ENCODE peak calls at places on chromosome 7, in eight cellular contexts. One of them, this sample, is unnamed.
A peak's percentile ranks its signal among the peaks of the same experiment; 100 is the strongest.

GRCh38 chr7:18345641-18346234 is 149.8 kb upstream of the HDAC9 start:
- DNase-seq in progenitor cell of endocrine pancreas: peak; percentile 28
- DNase-seq in coronary artery: no peak
- DNase-seq in CD8-positive, alpha-beta T cell: no peak
- DNase-seq in CD4-positive, alpha-beta T cell: no peak
- DNase-seq in heart right ventricle: peak; percentile 14
- DNase-seq in fibroblast of lung: peak; percentile 36
- DNase-seq in ovary: peak; percentile 17
- DNase-seq in this sample: peak; percentile 56

GRCh38 chr7:97601941-97602457 is 129.9 kb upstream of the TAC1 start:
- DNase-seq in coronary artery: no peak
- DNase-seq in heart right ventricle: no peak
- DNase-seq in CD4-positive, alpha-beta T cell: no peak
- DNase-seq in progenitor cell of endocrine pancreas: no peak
- DNase-seq in CD8-positive, alpha-beta T cell: no peak
- DNase-seq in fibroblast of lung: no peak
- DNase-seq in ovary: no peak
- DNase-seq in this sample: no peak

GRCh38 chr7:129969881-129970446 is 17.2 kb upstream of the UBE2H start:
- DNase-seq in heart right ventricle: no peak
- DNase-seq in ovary: no peak
- DNase-seq in fibroblast of lung: peak; percentile 96
- DNase-seq in progenitor cell of endocrine pancreas: no peak
- DNase-seq in coronary artery: no peak
- DNase-seq in CD4-positive, alpha-beta T cell: no peak
- DNase-seq in CD8-positive, alpha-beta T cell: no peak
- DNase-seq in this sample: no peak

GRCh38 chr7:922334-923107 is 32.0 kb downstream of the ADAP1 start:
- DNase-seq in heart right ventricle: no peak
- DNase-seq in progenitor cell of endocrine pancreas: no peak
- DNase-seq in ovary: peak; percentile 12
- DNase-seq in CD8-positive, alpha-beta T cell: peak; percentile 47
- DNase-seq in CD4-positive, alpha-beta T cell: peak; percentile 29
- DNase-seq in coronary artery: no peak
- DNase-seq in fibroblast of lung: no peak
- DNase-seq in this sample: peak; percentile 35

GRCh38 chr7:19939746-19940145 is 166.3 kb upstream of the TMEM196 start:
- DNase-seq in ovary: no peak
- DNase-seq in heart right ventricle: no peak
- DNase-seq in fibroblast of lung: peak; percentile 88
- DNase-seq in coronary artery: no peak
- DNase-seq in CD4-positive, alpha-beta T cell: no peak
- DNase-seq in progenitor cell of endocrine pancreas: no peak
- DNase-seq in CD8-positive, alpha-beta T cell: no peak
- DNase-seq in this sample: no peak

GRCh38 chr7:103727982-103728610 is 261.4 kb downstream of the RELN start:
- DNase-seq in progenitor cell of endocrine pancreas: no peak
- DNase-seq in ovary: no peak
- DNase-seq in CD4-positive, alpha-beta T cell: no peak
- DNase-seq in coronary artery: no peak
- DNase-seq in fibroblast of lung: no peak
- DNase-seq in heart right ventricle: no peak
- DNase-seq in CD8-positive, alpha-beta T cell: no peak
- DNase-seq in this sample: no peak

GRCh38 chr7:99097730-99098129 is 46.2 kb downstream of the SMURF1 start:
- DNase-seq in CD4-positive, alpha-beta T cell: no peak
- DNase-seq in coronary artery: no peak
- DNase-seq in progenitor cell of endocrine pancreas: no peak
- DNase-seq in CD8-positive, alpha-beta T cell: no peak
- DNase-seq in ovary: no peak
- DNase-seq in fibroblast of lung: no peak
- DNase-seq in heart right ventricle: no peak
- DNase-seq in this sample: no peak

GRCh38 chr7:142671506-142671905 is 77.8 kb upstream of the PRSS1 start:
- DNase-seq in progenitor cell of endocrine pancreas: no peak
- DNase-seq in ovary: no peak
- DNase-seq in CD8-positive, alpha-beta T cell: no peak
- DNase-seq in coronary artery: no peak
- DNase-seq in heart right ventricle: no peak
- DNase-seq in CD4-positive, alpha-beta T cell: no peak
- DNase-seq in fibroblast of lung: no peak
- DNase-seq in this sample: no peak

GRCh38 chr7:126449621-126450268 is 803.0 kb downstream of the GRM8 start:
- DNase-seq in progenitor cell of endocrine pancreas: no peak
- DNase-seq in fibroblast of lung: peak; percentile 4
- DNase-seq in heart right ventricle: no peak
- DNase-seq in coronary artery: no peak
- DNase-seq in CD4-positive, alpha-beta T cell: no peak
- DNase-seq in CD8-positive, alpha-beta T cell: no peak
- DNase-seq in ovary: no peak
- DNase-seq in this sample: no peak

GRCh38 chr7:95772771-95773581 is 622 bp downstream of the DYNC1I1 start:
- DNase-seq in CD4-positive, alpha-beta T cell: no peak
- DNase-seq in fibroblast of lung: peak; percentile 32
- DNase-seq in heart right ventricle: peak; percentile 23
- DNase-seq in CD8-positive, alpha-beta T cell: no peak
- DNase-seq in ovary: peak; percentile 49
- DNase-seq in progenitor cell of endocrine pancreas: no peak
- DNase-seq in coronary artery: no peak
- DNase-seq in this sample: peak; percentile 51

GRCh38 chr7:115410427-115410805 is 488.5 kb downstream of the MDFIC start:
- DNase-seq in progenitor cell of endocrine pancreas: no peak
- DNase-seq in fibroblast of lung: no peak
- DNase-seq in CD4-positive, alpha-beta T cell: no peak
- DNase-seq in CD8-positive, alpha-beta T cell: no peak
- DNase-seq in coronary artery: no peak
- DNase-seq in ovary: no peak
- DNase-seq in heart right ventricle: no peak
- DNase-seq in this sample: no peak

GRCh38 chr7:73681031-73681430 is 2.2 kb downstream of the DNAJC30 start:
- DNase-seq in CD8-positive, alpha-beta T cell: no peak
- DNase-seq in fibroblast of lung: peak; percentile 81
- DNase-seq in CD4-positive, alpha-beta T cell: no peak
- DNase-seq in coronary artery: no peak
- DNase-seq in progenitor cell of endocrine pancreas: no peak
- DNase-seq in ovary: no peak
- DNase-seq in heart right ventricle: no peak
- DNase-seq in this sample: no peak

GRCh38 chr7:101543242-101543766 is 85.8 kb downstream of the MYL10 start:
- DNase-seq in heart right ventricle: no peak
- DNase-seq in coronary artery: no peak
- DNase-seq in CD8-positive, alpha-beta T cell: no peak
- DNase-seq in ovary: no peak
- DNase-seq in progenitor cell of endocrine pancreas: no peak
- DNase-seq in CD4-positive, alpha-beta T cell: no peak
- DNase-seq in fibroblast of lung: no peak
- DNase-seq in this sample: no peak

GRCh38 chr7:137978464-137979237 is 23.2 kb downstream of the CREB3L2 start:
- DNase-seq in progenitor cell of endocrine pancreas: no peak
- DNase-seq in heart right ventricle: peak; percentile 76
- DNase-seq in coronary artery: peak; percentile 94
- DNase-seq in ovary: peak; percentile 72
- DNase-seq in CD8-positive, alpha-beta T cell: no peak
- DNase-seq in fibroblast of lung: peak; percentile 99
- DNase-seq in CD4-positive, alpha-beta T cell: no peak
- DNase-seq in this sample: no peak

GRCh38 chr7:108235451-108236061 is 105.4 kb upstream of the LAMB4 start:
- DNase-seq in heart right ventricle: no peak
- DNase-seq in progenitor cell of endocrine pancreas: no peak
- DNase-seq in coronary artery: no peak
- DNase-seq in fibroblast of lung: no peak
- DNase-seq in CD8-positive, alpha-beta T cell: no peak
- DNase-seq in ovary: no peak
- DNase-seq in CD4-positive, alpha-beta T cell: no peak
- DNase-seq in this sample: no peak

GRCh38 chr7:123424463-123424862 is 109.9 kb downstream of the IQUB start:
- DNase-seq in ovary: no peak
- DNase-seq in CD4-positive, alpha-beta T cell: no peak
- DNase-seq in coronary artery: no peak
- DNase-seq in fibroblast of lung: no peak
- DNase-seq in progenitor cell of endocrine pancreas: no peak
- DNase-seq in CD8-positive, alpha-beta T cell: no peak
- DNase-seq in heart right ventricle: no peak
- DNase-seq in this sample: no peak

GRCh38 chr7:44748948-44749731 is 493 bp downstream of the ZMIZ2 start:
- DNase-seq in CD4-positive, alpha-beta T cell: no peak
- DNase-seq in fibroblast of lung: no peak
- DNase-seq in coronary artery: peak; percentile 74
- DNase-seq in CD8-positive, alpha-beta T cell: no peak
- DNase-seq in progenitor cell of endocrine pancreas: no peak
- DNase-seq in heart right ventricle: no peak
- DNase-seq in ovary: no peak
- DNase-seq in this sample: no peak

GRCh38 chr7:98107313-98107691 is 640 bp downstream of the LMTK2 start:
- DNase-seq in ovary: no peak
- DNase-seq in CD4-positive, alpha-beta T cell: no peak
- DNase-seq in CD8-positive, alpha-beta T cell: peak; percentile 15
- DNase-seq in heart right ventricle: no peak
- DNase-seq in coronary artery: no peak
- DNase-seq in fibroblast of lung: no peak
- DNase-seq in progenitor cell of endocrine pancreas: no peak
- DNase-seq in this sample: no peak

GRCh38 chr7:141118809-141119586 is 45.1 kb downstream of the TMEM178B start:
- DNase-seq in ovary: no peak
- DNase-seq in coronary artery: no peak
- DNase-seq in progenitor cell of endocrine pancreas: no peak
- DNase-seq in CD4-positive, alpha-beta T cell: no peak
- DNase-seq in heart right ventricle: no peak
- DNase-seq in fibroblast of lung: no peak
- DNase-seq in CD8-positive, alpha-beta T cell: no peak
- DNase-seq in this sample: no peak

GRCh38 chr7:141975806-141976523 is 2.4 kb upstream of the TAS2R38 start:
- DNase-seq in ovary: no peak
- DNase-seq in coronary artery: peak; percentile 74
- DNase-seq in progenitor cell of endocrine pancreas: peak; percentile 81
- DNase-seq in CD8-positive, alpha-beta T cell: peak; percentile 68
- DNase-seq in fibroblast of lung: peak; percentile 36
- DNase-seq in CD4-positive, alpha-beta T cell: peak; percentile 53
- DNase-seq in heart right ventricle: peak; percentile 55
- DNase-seq in this sample: peak; percentile 50

GRCh38 chr7:74104702-74105101 is 21.1 kb downstream of the LIMK1 start:
- DNase-seq in progenitor cell of endocrine pancreas: no peak
- DNase-seq in heart right ventricle: no peak
- DNase-seq in ovary: no peak
- DNase-seq in fibroblast of lung: peak; percentile 67
- DNase-seq in CD8-positive, alpha-beta T cell: no peak
- DNase-seq in CD4-positive, alpha-beta T cell: no peak
- DNase-seq in coronary artery: no peak
- DNase-seq in this sample: no peak

GRCh38 chr7:79778786-79779382 is 325.4 kb upstream of the MAGI2 start:
- DNase-seq in CD4-positive, alpha-beta T cell: no peak
- DNase-seq in heart right ventricle: no peak
- DNase-seq in fibroblast of lung: peak; percentile 93
- DNase-seq in CD8-positive, alpha-beta T cell: no peak
- DNase-seq in coronary artery: no peak
- DNase-seq in progenitor cell of endocrine pancreas: no peak
- DNase-seq in ovary: no peak
- DNase-seq in this sample: no peak
- TF ChIP-seq CTCF in CD4-positive, alpha-beta T cell: no peak
- TF ChIP-seq CTCF in heart right ventricle: no peak
- TF ChIP-seq CTCF in fibroblast of lung: no peak
- TF ChIP-seq CTCF in CD8-positive, alpha-beta T cell: no peak
- TF ChIP-seq CTCF in coronary artery: no peak
- TF ChIP-seq CTCF in progenitor cell of endocrine pancreas: no peak
- TF ChIP-seq CTCF in ovary: no peak
- TF ChIP-seq CTCF in this sample: no peak

GRCh38 chr7:121337398-121337797 is 8.6 kb downstream of the WNT16 start:
- DNase-seq in progenitor cell of endocrine pancreas: no peak
- DNase-seq in fibroblast of lung: no peak
- DNase-seq in CD4-positive, alpha-beta T cell: no peak
- DNase-seq in CD8-positive, alpha-beta T cell: no peak
- DNase-seq in heart right ventricle: no peak
- DNase-seq in coronary artery: no peak
- DNase-seq in ovary: no peak
- DNase-seq in this sample: no peak
- TF ChIP-seq CTCF in progenitor cell of endocrine pancreas: no peak
- TF ChIP-seq CTCF in fibroblast of lung: peak; percentile 22
- TF ChIP-seq CTCF in CD4-positive, alpha-beta T cell: no peak
- TF ChIP-seq CTCF in CD8-positive, alpha-beta T cell: no peak
- TF ChIP-seq CTCF in heart right ventricle: peak; percentile 24
- TF ChIP-seq CTCF in coronary artery: no peak
- TF ChIP-seq CTCF in ovary: no peak
- TF ChIP-seq CTCF in this sample: no peak

DNA sequence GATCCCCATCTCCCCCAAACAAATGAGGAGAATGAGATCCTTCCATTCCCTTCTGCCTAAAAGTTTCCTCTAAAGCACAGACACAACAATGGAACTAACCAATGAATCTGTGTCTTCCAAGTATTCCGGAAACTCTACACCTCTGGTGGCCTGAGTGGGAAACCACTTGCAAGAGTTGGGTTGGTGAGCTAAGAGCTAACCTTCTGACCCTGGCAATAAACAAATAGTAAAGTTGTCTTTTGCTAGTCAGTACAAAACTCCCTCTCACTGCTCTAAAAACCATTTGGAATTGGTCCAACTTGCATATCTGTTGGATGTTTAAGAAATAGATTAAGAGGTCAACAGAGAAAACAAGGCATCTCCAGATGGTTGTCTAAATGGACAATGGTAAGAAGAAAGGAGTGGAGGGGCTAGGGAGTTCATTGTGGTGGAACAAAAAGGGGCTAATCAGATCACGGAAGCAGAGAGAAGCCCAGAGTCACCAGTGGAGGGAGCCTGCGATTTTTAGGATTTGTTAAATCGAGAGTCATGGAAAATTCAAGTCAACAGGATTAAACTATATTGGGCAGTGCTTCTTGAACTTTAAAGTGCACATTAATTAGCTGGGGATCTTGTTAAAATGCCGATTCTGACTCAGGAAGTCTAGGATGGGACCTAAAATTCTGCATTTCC is 192.3 kb downstream of the EVX1 start:
- DNase-seq in CD4-positive, alpha-beta T cell: no peak
- DNase-seq in progenitor cell of endocrine pancreas: no peak
- DNase-seq in heart right ventricle: no peak
- DNase-seq in CD8-positive, alpha-beta T cell: no peak
- DNase-seq in fibroblast of lung: no peak
- DNase-seq in ovary: no peak
- DNase-seq in coronary artery: no peak
- DNase-seq in this sample: no peak
- TF ChIP-seq CTCF in CD4-positive, alpha-beta T cell: no peak
- TF ChIP-seq CTCF in progenitor cell of endocrine pancreas: no peak
- TF ChIP-seq CTCF in heart right ventricle: peak; percentile 15
- TF ChIP-seq CTCF in CD8-positive, alpha-beta T cell: no peak
- TF ChIP-seq CTCF in fibroblast of lung: peak; percentile 27
- TF ChIP-seq CTCF in ovary: no peak
- TF ChIP-seq CTCF in coronary artery: no peak
- TF ChIP-seq CTCF in this sample: no peak

GRCh38 chr7:112707655-112708054 is 82.5 kb downstream of the TMEM168 start:
- DNase-seq in heart right ventricle: no peak
- DNase-seq in CD8-positive, alpha-beta T cell: no peak
- DNase-seq in ovary: no peak
- DNase-seq in CD4-positive, alpha-beta T cell: no peak
- DNase-seq in fibroblast of lung: no peak
- DNase-seq in progenitor cell of endocrine pancreas: no peak
- DNase-seq in coronary artery: no peak
- DNase-seq in this sample: no peak

DNA sequence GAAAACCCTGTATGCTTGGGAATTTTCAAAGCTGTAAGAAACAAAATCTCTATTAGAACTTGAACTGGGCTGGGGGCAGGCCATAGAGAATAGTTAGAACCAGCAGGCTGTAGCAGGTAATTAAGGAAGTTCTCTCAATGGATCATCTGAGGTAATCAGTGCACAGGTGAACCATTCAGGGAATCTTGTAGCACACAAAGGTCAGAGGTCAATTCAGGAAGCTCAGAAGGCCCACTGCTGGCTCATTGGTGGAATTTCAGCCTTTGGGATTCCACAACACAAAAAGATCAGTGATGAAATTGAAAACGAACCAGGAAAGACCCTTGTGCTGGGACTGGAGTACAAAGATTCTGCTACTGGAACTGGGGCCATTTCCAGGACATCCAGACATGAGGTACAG is 82.0 kb downstream of the TMEM168 start:
- DNase-seq in progenitor cell of endocrine pancreas: no peak
- DNase-seq in ovary: no peak
- DNase-seq in CD4-positive, alpha-beta T cell: no peak
- DNase-seq in coronary artery: no peak
- DNase-seq in CD8-positive, alpha-beta T cell: no peak
- DNase-seq in heart right ventricle: no peak
- DNase-seq in fibroblast of lung: no peak
- DNase-seq in this sample: no peak
- TF ChIP-seq CTCF in progenitor cell of endocrine pancreas: no peak
- TF ChIP-seq CTCF in ovary: no peak
- TF ChIP-seq CTCF in CD4-positive, alpha-beta T cell: no peak
- TF ChIP-seq CTCF in coronary artery: no peak
- TF ChIP-seq CTCF in CD8-positive, alpha-beta T cell: no peak
- TF ChIP-seq CTCF in heart right ventricle: no peak
- TF ChIP-seq CTCF in fibroblast of lung: no peak
- TF ChIP-seq CTCF in this sample: no peak